ENCODE peak calls at places on chromosomes 2 and 18, in five cellular contexts. U is HCT116, M is pancreas, H is left lung, Q is lung. J is an unnamed sample. For H3K4me1, the result is how much of the 10 kb centered on the place peaks cover.

GRCh38 chr2:41020318-41020717 is 568.4 kb upstream of the SLC8A1 start:
- DNase-seq in U (no peak), M (no peak), H (no peak), Q (no peak), J (no peak)

GRCh38 chr2:26008851-26009566 is 24.9 kb upstream of the RAB10 start:
- DNase-seq in U (peak), M (peak), H (no peak), Q (peak), J (peak)

GRCh38 chr2:120310136-120310535 is 35.8 kb upstream of the INHBB start:
- DNase-seq in U (no peak), M (no peak), H (peak), Q (no peak), J (no peak)

GRCh38 chr2:188291142-188291616 is 495 bp upstream of the GULP1 start:
- DNase-seq in U (no peak), M (no peak), H (no peak), Q (no peak), J (no peak)

GRCh38 chr18:23689616-23690504 is 607 bp downstream of the LAMA3 start:
- DNase-seq in U (no peak), M (peak), H (peak), Q (no peak), J (no peak)

GRCh38 chr2:25521665-25522387 is 151.6 kb downstream of the DTNB start:
- DNase-seq in U (peak), M (peak), H (no peak), Q (no peak), J (peak)

GRCh38 chr18:56962322-56962721 is 184.6 kb upstream of the BOD1L2 start:
- DNase-seq in U (no peak), M (no peak), H (no peak), Q (no peak), J (no peak)

GRCh38 chr2:85753525-85754312 is at the start of gene ATOH8:
- DNase-seq in U (no peak), M (peak), H (peak), Q (peak), J (peak)

GRCh38 chr2:204706939-204707338 is 161.7 kb downstream of the PARD3B start:
- DNase-seq in U (no peak), M (no peak), H (no peak), Q (no peak), J (no peak)

GRCh38 chr18:24268784-24269550 is 128.7 kb downstream of the OSBPL1A start:
- DNase-seq in U (no peak), M (no peak), H (no peak), Q (no peak), J (no peak)

GRCh38 chr2:180222642-180223041 is 215.5 kb upstream of the CWC22 start:
- DNase-seq in U (no peak), M (no peak), H (no peak), Q (no peak), J (peak)

GRCh38 chr2:15715596-15715995 is 123.9 kb downstream of the DDX1 start:
- DNase-seq in U (no peak), M (no peak), H (no peak), Q (no peak), J (no peak)

GRCh38 chr2:116879646-116880045 is 934.8 kb upstream of the DDX18 start:
- DNase-seq in U (no peak), M (no peak), H (no peak), Q (no peak), J (no peak)

GRCh38 chr18:49652841-49653240 is 91.0 kb downstream of the LIPG start:
- DNase-seq in U (no peak), M (no peak), H (no peak), Q (no peak), J (no peak)

GRCh38 chr2:227280895-227281294 is 44.2 kb upstream of the MFF start:
- DNase-seq in U (no peak), M (no peak), H (no peak), Q (no peak), J (peak)

GRCh38 chr2:176178807-176179271 is 9.6 kb upstream of the HOXD1 start:
- DNase-seq in U (no peak), M (no peak), H (no peak), Q (no peak), J (peak)

GRCh38 chr2:66268756-66269155 is 166.2 kb upstream of the MEIS1 start:
- DNase-seq in U (no peak), M (no peak), H (no peak), Q (no peak), J (no peak)

GRCh38 chr2:109185801-109186570 is 57.0 kb downstream of the SH3RF3 start:
- DNase-seq in U (no peak), M (no peak), H (no peak), Q (no peak), J (no peak)

GRCh38 chr18:74468547-74469014 is 11.5 kb upstream of the DIPK1C start:
- DNase-seq in U (no peak), M (no peak), H (no peak), Q (no peak), J (peak)

GRCh38 chr2:217456016-217456415 is 546.8 kb downstream of the TNS1 start:
- DNase-seq in U (no peak), M (no peak), H (no peak), Q (no peak), J (no peak)

GRCh38 chr2:234500394-234501006 is 3.6 kb upstream of the ARL4C start:
- DNase-seq in U (peak), M (peak), H (no peak), Q (peak), J (peak)

GRCh38 chr2:165529130-165529529 is 59.6 kb downstream of the CSRNP3 start:
- DNase-seq in U (no peak), M (no peak), H (no peak), Q (no peak), J (no peak)
- H3K27ac ChIP-seq in U (no peak), M (no peak), H (no peak), Q (no peak), J (no peak)

GRCh38 chr2:42139141-42139540 is 30.0 kb upstream of the EML4 start:
- DNase-seq in U (no peak), M (no peak), H (no peak), Q (no peak), J (no peak)
- H3K4me1 ChIP-seq in U (under half), M (under half), H (under half), Q (under half), J (under half)

GRCh38 chr2:141647353-141647752 is 483.5 kb downstream of the LRP1B start:
- DNase-seq in U (no peak), M (no peak), H (no peak), Q (no peak), J (no peak)
- TF ChIP-seq CTCF in U (no peak), M (no peak), H (no peak), Q (no peak), J (no peak)

GRCh38 chr2:68203587-68203986 is 45.9 kb downstream of the PNO1 start:
- DNase-seq in U (no peak), M (no peak), H (no peak), Q (no peak), J (no peak)

DNA sequence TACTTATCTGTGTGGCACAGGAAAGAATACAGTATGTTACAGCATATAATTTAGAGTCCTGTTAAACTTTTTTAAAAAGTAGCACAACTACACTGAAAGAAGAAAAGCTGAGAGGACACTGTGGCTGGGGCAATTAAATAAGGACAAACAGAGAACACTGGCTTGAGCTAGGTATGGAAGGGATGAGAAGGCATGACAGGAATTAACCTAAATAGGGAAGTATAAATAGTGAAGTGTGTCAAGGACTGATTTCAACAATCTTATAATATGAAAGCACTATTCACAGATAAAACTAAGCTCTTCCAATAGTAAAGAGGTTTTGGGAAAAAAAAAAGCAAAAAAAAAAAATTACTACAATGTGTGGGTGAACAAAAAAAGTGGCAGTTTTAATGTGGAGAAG is 45.6 kb downstream of the PPP3R1 start:
- DNase-seq in U (no peak), M (no peak), H (no peak), Q (no peak), J (no peak)
- H3K27ac ChIP-seq in U (no peak), M (no peak), H (no peak), Q (no peak), J (no peak)

GRCh38 chr2:1685957-1686783 is 58.1 kb downstream of the PXDN start:
- DNase-seq in U (no peak), M (no peak), H (no peak), Q (no peak), J (peak)
- H3K4me1 ChIP-seq in U (under half), M (under half), H (under half), Q (under half), J (under half)

DNA sequence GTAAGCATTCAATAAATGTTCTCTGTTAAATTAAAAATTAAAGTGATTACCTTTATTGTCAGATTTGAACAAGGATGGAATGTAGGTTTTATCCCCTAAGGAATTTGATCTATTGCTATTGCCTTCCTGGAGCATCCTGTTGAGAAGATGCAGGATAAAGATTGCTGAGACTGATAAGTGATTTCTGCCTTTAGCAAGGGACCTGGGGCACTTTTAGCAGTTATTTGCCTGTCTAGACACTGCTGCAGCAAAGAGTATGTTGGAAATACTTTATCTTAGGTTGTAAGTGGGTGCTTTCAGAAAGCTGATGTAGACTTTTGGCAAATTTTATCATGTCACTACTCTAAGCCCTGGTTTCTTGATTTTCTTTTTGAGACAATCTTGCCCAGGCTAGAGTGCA is 69.5 kb downstream of the FAM117B start:
- DNase-seq in U (no peak), M (no peak), H (no peak), Q (no peak), J (no peak)
- TF ChIP-seq CTCF in U (no peak), M (no peak), H (no peak), Q (no peak), J (no peak)

GRCh38 chr2:71186973-71187372 is 39.9 kb downstream of the PAIP2B start:
- DNase-seq in U (no peak), M (no peak), H (no peak), Q (no peak), J (no peak)

GRCh38 chr2:71190959-71191943 is 35.7 kb downstream of the PAIP2B start:
- DNase-seq in U (peak), M (no peak), H (no peak), Q (no peak), J (no peak)

DNA sequence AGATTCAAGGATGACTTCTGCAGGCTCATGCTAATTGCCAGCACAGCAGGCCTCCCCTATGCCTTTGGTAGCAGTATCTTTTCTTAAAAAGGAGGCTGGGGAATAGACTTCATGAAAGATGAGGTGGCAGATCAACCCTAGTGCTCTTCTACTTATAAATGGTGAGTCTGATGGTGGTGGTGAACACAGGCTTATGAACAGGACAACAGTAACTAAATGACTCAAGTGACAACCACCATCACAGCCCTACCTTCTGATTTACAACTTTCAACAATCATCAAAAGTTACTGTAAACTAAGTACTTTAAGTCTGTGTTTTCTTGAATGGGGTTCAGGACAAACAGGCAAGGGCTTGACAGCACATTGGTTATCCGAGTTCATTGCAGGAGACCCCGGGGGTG is 39.3 kb downstream of the PAIP2B start:
- DNase-seq in U (no peak), M (no peak), H (no peak), Q (no peak), J (no peak)
- H3K27ac ChIP-seq in U (no peak), M (no peak), H (no peak), Q (no peak), J (no peak)

GRCh38 chr2:174340400-174341300 is 5.9 kb downstream of the SP9 start:
- DNase-seq in U (no peak), M (no peak), H (no peak), Q (no peak), J (no peak)

GRCh38 chr2:174342600-174343342 is 8.0 kb downstream of the SP9 start:
- DNase-seq in U (no peak), M (no peak), H (no peak), Q (no peak), J (no peak)

GRCh38 chr2:174341995-174342571 is 7.3 kb downstream of the SP9 start:
- DNase-seq in U (no peak), M (no peak), H (no peak), Q (no peak), J (no peak)

GRCh38 chr2:174339971-174340399 is 5.2 kb downstream of the SP9 start:
- DNase-seq in U (no peak), M (no peak), H (no peak), Q (no peak), J (no peak)

GRCh38 chr2:174341301-174341994 is 6.7 kb downstream of the SP9 start:
- DNase-seq in U (peak), M (peak), H (peak), Q (peak), J (peak)
- H3K4me1 ChIP-seq in U (under half), M (under half), H (under half), Q (under half), J (under half)

DNA sequence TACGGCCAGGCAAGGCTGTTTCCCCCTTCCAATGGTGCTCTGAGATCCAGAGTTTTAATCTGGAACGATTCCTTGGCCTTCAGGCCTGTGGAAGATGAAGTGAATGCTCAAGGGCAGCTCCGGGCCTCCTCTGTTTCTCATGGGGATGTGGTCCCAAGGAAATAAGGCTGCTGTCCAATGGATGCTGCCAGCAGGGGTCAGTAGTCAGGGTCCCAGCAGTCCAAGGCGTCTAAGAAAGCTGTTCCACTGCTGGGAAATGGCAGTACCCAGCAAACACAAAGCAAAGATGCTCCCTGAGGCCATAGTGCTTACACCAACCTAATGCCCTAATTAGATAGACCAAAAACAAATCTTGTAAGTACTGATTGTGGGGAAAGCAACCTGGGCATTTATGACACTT is 12.5 kb downstream of the NMS start:
- DNase-seq in U (no peak), M (no peak), H (no peak), Q (no peak), J (no peak)
- TF ChIP-seq CTCF in U (peak), M (no peak), H (no peak), Q (no peak), J (no peak)